ENCODE peak calls at places on chromosome 17, in four cellular contexts. One of them, this sample, is unnamed.

GRCh38 chr17:77916771-77917481 is 41.6 kb upstream of the TNRC6C start:
- DNase-seq in GM23248: no peak
- DNase-seq in left ventricle myocardium inferior: no peak
- DNase-seq in esophagus squamous epithelium: no peak
- DNase-seq in this sample: peak; percentile 43

GRCh38 chr17:5526821-5527598 is 40.6 kb downstream of the MIS12 start:
- DNase-seq in GM23248: peak; percentile 97
- DNase-seq in left ventricle myocardium inferior: peak; percentile 67
- DNase-seq in esophagus squamous epithelium: no peak
- DNase-seq in this sample: no peak

GRCh38 chr17:27939489-27940465 is 46.6 kb upstream of the LYRM9 start:
- DNase-seq in esophagus squamous epithelium: no peak
- DNase-seq in GM23248: no peak
- DNase-seq in left ventricle myocardium inferior: no peak
- DNase-seq in this sample: no peak

GRCh38 chr17:30594223-30594952 is 117.2 kb downstream of the GOSR1 start:
- DNase-seq in esophagus squamous epithelium: no peak
- DNase-seq in GM23248: no peak
- DNase-seq in left ventricle myocardium inferior: no peak
- DNase-seq in this sample: no peak

GRCh38 chr17:8964801-8965393 is 610 bp downstream of the PIK3R5 start:
- DNase-seq in esophagus squamous epithelium: no peak
- DNase-seq in GM23248: no peak
- DNase-seq in left ventricle myocardium inferior: no peak
- DNase-seq in this sample: no peak

GRCh38 chr17:69430488-69430887 is 16.0 kb downstream of the MAP2K6 start:
- DNase-seq in GM23248: no peak
- DNase-seq in left ventricle myocardium inferior: no peak
- DNase-seq in esophagus squamous epithelium: no peak
- DNase-seq in this sample: no peak

GRCh38 chr17:30217054-30217453 is 18.4 kb downstream of the SLC6A4 start:
- DNase-seq in GM23248: no peak
- DNase-seq in esophagus squamous epithelium: no peak
- DNase-seq in left ventricle myocardium inferior: no peak
- DNase-seq in this sample: no peak

GRCh38 chr17:51169340-51169739 is 3.1 kb downstream of the NME2 start:
- DNase-seq in GM23248: no peak
- DNase-seq in esophagus squamous epithelium: no peak
- DNase-seq in left ventricle myocardium inferior: no peak
- DNase-seq in this sample: no peak

GRCh38 chr17:65954148-65954449 is 237.8 kb downstream of the CEP112 start:
- DNase-seq in GM23248: no peak
- DNase-seq in esophagus squamous epithelium: no peak
- DNase-seq in left ventricle myocardium inferior: no peak
- DNase-seq in this sample: no peak

GRCh38 chr17:79810138-79811027 is 13.5 kb upstream of the CBX8 start:
- DNase-seq in GM23248: peak; percentile 86
- DNase-seq in esophagus squamous epithelium: no peak
- DNase-seq in left ventricle myocardium inferior: peak; percentile 71
- DNase-seq in this sample: peak; percentile 94

GRCh38 chr17:58121925-58122324 is 26.3 kb upstream of the OR4D1 start:
- DNase-seq in left ventricle myocardium inferior: no peak
- DNase-seq in GM23248: peak; percentile 46
- DNase-seq in esophagus squamous epithelium: no peak
- DNase-seq in this sample: no peak

DNA sequence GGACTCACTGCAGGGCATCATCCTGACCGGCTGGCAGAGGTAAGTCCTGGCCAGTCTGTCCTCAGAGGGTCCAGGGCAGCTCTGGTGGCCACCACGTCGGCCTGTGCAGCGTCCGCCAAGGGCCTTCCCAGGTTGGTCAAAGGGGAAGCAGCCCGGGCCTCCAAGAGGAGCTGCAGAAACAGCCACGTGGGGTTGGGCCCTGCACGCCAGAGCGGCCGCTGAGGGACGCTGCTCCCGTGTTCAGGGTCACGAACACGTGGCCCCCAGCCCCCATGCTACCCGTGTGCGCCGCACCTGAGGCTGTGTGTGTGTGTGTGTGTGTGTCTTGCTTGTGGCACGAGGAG is 13.3 kb downstream of the CYBC1 start:
- DNase-seq in GM23248: no peak
- DNase-seq in left ventricle myocardium inferior: no peak
- DNase-seq in esophagus squamous epithelium: no peak
- DNase-seq in this sample: no peak
- H3K27ac ChIP-seq in GM23248: no peak overlapping the region
- H3K27ac ChIP-seq in left ventricle myocardium inferior: no peak overlapping the region
- H3K27ac ChIP-seq in esophagus squamous epithelium: no peak overlapping the region
- H3K27ac ChIP-seq in this sample: no peak overlapping the region

GRCh38 chr17:81138500-81138899 is 26.8 kb upstream of the PVALEF start:
- DNase-seq in esophagus squamous epithelium: no peak
- DNase-seq in left ventricle myocardium inferior: no peak
- DNase-seq in GM23248: no peak
- DNase-seq in this sample: no peak

GRCh38 chr17:81136366-81136765 is 28.9 kb upstream of the PVALEF start:
- DNase-seq in GM23248: no peak
- DNase-seq in left ventricle myocardium inferior: no peak
- DNase-seq in esophagus squamous epithelium: no peak
- DNase-seq in this sample: peak; percentile 55

GRCh38 chr17:81137248-81137647 is 28.1 kb upstream of the PVALEF start:
- DNase-seq in left ventricle myocardium inferior: no peak
- DNase-seq in GM23248: no peak
- DNase-seq in esophagus squamous epithelium: no peak
- DNase-seq in this sample: peak; percentile 51

GRCh38 chr17:81139428-81139827 is 25.9 kb upstream of the PVALEF start:
- DNase-seq in left ventricle myocardium inferior: no peak
- DNase-seq in esophagus squamous epithelium: no peak
- DNase-seq in GM23248: no peak
- DNase-seq in this sample: no peak

GRCh38 chr17:81138083-81138482 is 27.2 kb upstream of the PVALEF start:
- DNase-seq in GM23248: no peak
- DNase-seq in left ventricle myocardium inferior: no peak
- DNase-seq in esophagus squamous epithelium: no peak
- DNase-seq in this sample: no peak
- H3K27ac ChIP-seq in GM23248: no peak overlapping the region
- H3K27ac ChIP-seq in left ventricle myocardium inferior: no peak overlapping the region
- H3K27ac ChIP-seq in esophagus squamous epithelium: no peak overlapping the region
- H3K27ac ChIP-seq in this sample: no peak overlapping the region

DNA sequence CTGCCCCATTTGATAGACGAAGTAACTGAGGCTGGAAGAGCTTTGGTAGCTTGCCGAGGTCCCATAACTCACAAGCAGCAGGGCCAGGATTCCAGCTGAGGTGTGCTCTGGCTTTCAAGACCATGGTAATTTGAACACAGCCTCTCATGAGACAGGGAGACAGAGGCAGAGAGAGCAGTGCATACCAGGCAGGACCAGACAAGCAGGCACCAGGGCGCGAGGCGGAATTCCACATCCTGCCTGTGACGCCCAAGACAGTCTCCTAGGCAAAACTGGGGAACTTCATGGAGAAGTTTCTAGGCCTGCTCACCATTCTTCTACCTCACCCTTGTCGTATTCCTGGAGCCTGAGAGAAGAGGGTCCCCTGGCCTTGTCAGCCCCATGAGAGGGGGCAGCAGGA is 19.2 kb downstream of the SDK2 start:
- DNase-seq in left ventricle myocardium inferior: no peak
- DNase-seq in GM23248: no peak
- DNase-seq in esophagus squamous epithelium: no peak
- DNase-seq in this sample: no peak
- H3K27ac ChIP-seq in left ventricle myocardium inferior: no peak overlapping the region
- H3K27ac ChIP-seq in GM23248: no peak overlapping the region
- H3K27ac ChIP-seq in esophagus squamous epithelium: peak overlapping the region; percentile 76
- H3K27ac ChIP-seq in this sample: no peak overlapping the region

DNA sequence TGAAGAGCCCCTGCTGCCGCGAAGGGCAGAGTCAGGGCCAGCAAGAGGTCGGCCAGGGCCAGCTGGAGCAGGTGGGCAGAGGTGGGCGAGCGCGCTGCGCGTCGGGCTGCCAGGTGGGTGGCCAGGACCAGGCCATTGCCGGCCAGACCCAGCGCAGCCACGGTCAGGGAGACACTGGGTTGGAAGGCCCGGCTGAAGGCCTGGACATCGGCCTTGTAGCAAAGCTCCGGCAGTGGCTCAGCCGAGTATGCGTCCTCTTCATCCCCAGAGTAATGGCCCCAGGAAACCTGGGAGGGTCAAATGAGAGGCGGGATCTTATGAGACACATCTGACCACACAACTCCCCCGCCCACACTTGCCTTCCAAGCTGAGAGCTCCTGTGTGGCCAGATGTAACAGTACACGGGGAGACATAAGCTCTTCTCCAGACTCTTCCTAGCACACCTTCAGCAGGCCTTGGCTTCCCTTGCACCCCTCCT is 1.3 kb downstream of the CCR10 start:
- DNase-seq in GM23248: no peak
- DNase-seq in left ventricle myocardium inferior: no peak
- DNase-seq in esophagus squamous epithelium: no peak
- DNase-seq in this sample: no peak
- H3K27ac ChIP-seq in GM23248: peak overlapping the region; percentile 85
- H3K27ac ChIP-seq in left ventricle myocardium inferior: peak overlapping the region; percentile 97
- H3K27ac ChIP-seq in esophagus squamous epithelium: peak overlapping the region; percentile 98
- H3K27ac ChIP-seq in this sample: peak overlapping the region; percentile 92

DNA sequence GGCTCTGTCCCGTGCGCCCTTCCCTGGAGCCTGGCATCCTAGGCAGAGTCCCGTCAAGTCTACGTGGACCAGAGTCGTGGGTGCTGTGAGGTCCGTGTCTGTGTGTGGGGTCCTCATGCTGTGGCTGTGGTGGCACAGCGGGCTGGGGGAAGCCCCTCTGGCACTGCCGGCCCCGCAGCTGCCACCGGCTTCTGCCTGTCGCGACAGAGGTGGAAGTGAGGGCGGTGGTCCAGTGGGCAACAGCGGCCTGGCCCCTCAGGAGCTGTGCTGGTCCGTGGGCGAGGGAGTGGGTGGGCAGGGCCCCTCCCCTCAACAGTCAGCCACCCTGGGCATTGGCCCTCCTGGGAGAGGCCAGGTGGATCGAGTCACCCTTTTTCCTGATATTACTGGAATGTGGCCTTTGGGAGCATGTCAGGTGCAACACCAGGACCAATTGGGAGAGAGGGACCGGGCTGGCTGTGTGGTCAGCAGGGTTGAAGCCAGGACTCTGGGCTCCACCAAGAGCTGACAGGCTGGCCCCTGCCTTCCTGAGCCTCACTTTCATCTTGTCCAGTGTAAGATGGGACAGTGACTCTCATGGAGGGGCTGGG is 11.9 kb downstream of the BAIAP2 start:
- DNase-seq in left ventricle myocardium inferior: no peak
- DNase-seq in GM23248: no peak
- DNase-seq in esophagus squamous epithelium: no peak
- DNase-seq in this sample: no peak
- H3K27ac ChIP-seq in left ventricle myocardium inferior: peak overlapping the region; percentile 85
- H3K27ac ChIP-seq in GM23248: no peak overlapping the region
- H3K27ac ChIP-seq in esophagus squamous epithelium: peak overlapping the region; percentile 66
- H3K27ac ChIP-seq in this sample: peak overlapping the region; percentile 91

This sample was measured in upper lobe of left lung.